ENCODE peak calls at places on chromosomes 13 and 19, in nine cellular contexts. E is stimulated activated CD8-positive, alpha-beta memory T cell treated with anti-CD3 and anti-CD28 coated beads, Interleukin-12 subunit alpha, Interleukin-12 subunit beta, amount 100 ng/mL, for 1 hour; V is stimulated activated CD4-positive, alpha-beta T cell treated with anti-CD3 and anti-CD28 coated beads, Interleukin-1b, Interleukin-23, amount 100 ng/mL, for 24 hours; L is AG10803; R is choroid plexus epithelial cell; C is activated T-cell treated with anti-CD3 and anti-CD28 coated beads for 1 hour; A is activated naive CD4-positive, alpha-beta T cell treated with anti-CD3 and anti-CD28 coated beads, Interleukin-2, amount 10 ng/mL, durations not matched to agents 7 days and 5 days; M is COR-L47; I is naive B cell. G is an unnamed sample.

GRCh38 chr19:18233224-18233825 is 7.1 kb upstream of the PDE4C start:
- DNase-seq in E (no peak), V (peak; percentile 24), L (no peak), R (peak; percentile 44), C (peak; percentile 24), A (peak; percentile 81), M (no peak), I (peak; percentile 50), G (no peak)

GRCh38 chr19:55115446-55116065 is 1.9 kb downstream of the PPP1R12C start:
- DNase-seq in E (no peak), V (no peak), L (no peak), R (peak; percentile 54), C (no peak), A (no peak), M (no peak), I (no peak), G (no peak)

GRCh38 chr19:35247526-35248309 is 1.1 kb upstream of the LSR start:
- DNase-seq in E (peak; percentile 38), V (no peak), L (no peak), R (no peak), C (peak; percentile 50), A (peak; percentile 64), M (peak; percentile 96), I (no peak), G (no peak)

GRCh38 chr19:41415154-41415571 is 12.0 kb downstream of the B3GNT8 start:
- DNase-seq in E (no peak), V (no peak), L (no peak), R (no peak), C (no peak), A (no peak), M (no peak), I (no peak), G (no peak)

GRCh38 chr13:60629158-60629557 is 232.1 kb downstream of the TDRD3 start:
- DNase-seq in E (no peak), V (no peak), L (no peak), R (no peak), C (no peak), A (no peak), M (no peak), I (no peak), G (no peak)

GRCh38 chr19:46124638-46125115 is at the start of gene IGFL3:
- DNase-seq in E (no peak), V (no peak), L (peak; percentile 48), R (peak; percentile 25), C (no peak), A (no peak), M (no peak), I (no peak), G (no peak)

GRCh38 chr13:99311137-99311536 is 3.9 kb upstream of the GPR183 start:
- DNase-seq in E (no peak), V (no peak), L (no peak), R (no peak), C (no peak), A (no peak), M (no peak), I (no peak), G (no peak)

GRCh38 chr13:28329395-28330158 is 165.4 kb downstream of the FLT1 start:
- DNase-seq in E (no peak), V (no peak), L (peak; percentile 97), R (peak; percentile 91), C (no peak), A (no peak), M (no peak), I (no peak), G (no peak)

GRCh38 chr19:9078651-9079050 is 8.2 kb upstream of the OR1M1 start:
- DNase-seq in E (no peak), V (no peak), L (no peak), R (no peak), C (no peak), A (no peak), M (no peak), I (no peak), G (no peak)

GRCh38 chr19:6564393-6564792 is 26.6 kb downstream of the CD70 start:
- DNase-seq in E (no peak), V (no peak), L (no peak), R (peak; percentile 21), C (no peak), A (peak; percentile 47), M (no peak), I (peak; percentile 7), G (no peak)

GRCh38 chr19:12140545-12141404 is 625 bp upstream of the ZNF20 start:
- DNase-seq in E (peak; percentile 79), V (peak; percentile 75), L (peak; percentile 80), R (peak; percentile 90), C (peak; percentile 88), A (peak; percentile 90), M (peak; percentile 85), I (peak; percentile 77), G (peak; percentile 75)

GRCh38 chr13:109884462-109884861 is 98.1 kb upstream of the IRS2 start:
- DNase-seq in E (no peak), V (no peak), L (no peak), R (no peak), C (no peak), A (no peak), M (no peak), I (no peak), G (no peak)

GRCh38 chr13:113458218-113459065 is 5.2 kb upstream of the ADPRHL1 start:
- DNase-seq in E (no peak), V (no peak), L (no peak), R (peak; percentile 90), C (no peak), A (no peak), M (peak; percentile 40), I (no peak), G (no peak)

GRCh38 chr19:1847684-1848398 is 442 bp downstream of the REXO1 start:
- DNase-seq in E (no peak), V (no peak), L (peak; percentile 32), R (peak; percentile 73), C (no peak), A (peak; percentile 61), M (no peak), I (peak; percentile 39), G (no peak)

GRCh38 chr13:113220141-113220598 is 10.8 kb downstream of the CUL4A start:
- DNase-seq in E (no peak), V (no peak), L (no peak), R (peak; percentile 48), C (no peak), A (no peak), M (no peak), I (no peak), G (no peak)

GRCh38 chr19:50044922-50045321 is 19.1 kb downstream of the ZNF473 start:
- DNase-seq in E (no peak), V (no peak), L (no peak), R (no peak), C (no peak), A (no peak), M (no peak), I (no peak), G (no peak)

GRCh38 chr19:42090687-42091086 is 14.7 kb downstream of the ZNF574 start:
- DNase-seq in E (no peak), V (no peak), L (no peak), R (no peak), C (no peak), A (peak; percentile 40), M (no peak), I (no peak), G (no peak)

G was measured in CD14-positive monocyte.